ENCODE peak calls at places on chromosomes 13 and 19, in seven cellular contexts. One of them, this sample, is unnamed.

GRCh38 chr13:27980280-27980998 is 8.1 kb downstream of the URAD start:
- DNase-seq in HepG2: no peak
- DNase-seq in dorsolateral prefrontal cortex: no peak
- DNase-seq in cardiac fibroblast: no peak
- DNase-seq in cardiac muscle cell: no peak
- DNase-seq in psoas muscle: no peak
- DNase-seq in neural progenitor cell: peak; percentile 35
- DNase-seq in this sample: no peak

GRCh38 chr19:58395220-58395978 is at the start of gene RNF225:
- DNase-seq in HepG2: no peak
- DNase-seq in psoas muscle: no peak
- DNase-seq in cardiac fibroblast: no peak
- DNase-seq in neural progenitor cell: no peak
- DNase-seq in dorsolateral prefrontal cortex: no peak
- DNase-seq in cardiac muscle cell: no peak
- DNase-seq in this sample: no peak

GRCh38 chr19:57406516-57407123 is 4.3 kb upstream of the ZNF17 start:
- DNase-seq in cardiac muscle cell: peak; percentile 84
- DNase-seq in neural progenitor cell: peak; percentile 85
- DNase-seq in dorsolateral prefrontal cortex: no peak
- DNase-seq in psoas muscle: peak; percentile 62
- DNase-seq in HepG2: peak; percentile 65
- DNase-seq in cardiac fibroblast: peak; percentile 69
- DNase-seq in this sample: no peak

GRCh38 chr13:42821437-42821836 is 40.1 kb downstream of the FAM216B start:
- DNase-seq in HepG2: no peak
- DNase-seq in dorsolateral prefrontal cortex: no peak
- DNase-seq in neural progenitor cell: no peak
- DNase-seq in cardiac fibroblast: peak; percentile 78
- DNase-seq in psoas muscle: no peak
- DNase-seq in cardiac muscle cell: no peak
- DNase-seq in this sample: no peak

GRCh38 chr13:57740719-57741118 is 109.2 kb downstream of the PCDH17 start:
- DNase-seq in psoas muscle: no peak
- DNase-seq in dorsolateral prefrontal cortex: peak; percentile 50
- DNase-seq in neural progenitor cell: no peak
- DNase-seq in cardiac muscle cell: no peak
- DNase-seq in HepG2: no peak
- DNase-seq in cardiac fibroblast: no peak
- DNase-seq in this sample: no peak

GRCh38 chr19:2255982-2256685 is at the start of gene JSRP1:
- DNase-seq in HepG2: no peak
- DNase-seq in psoas muscle: peak; percentile 98
- DNase-seq in cardiac muscle cell: no peak
- DNase-seq in dorsolateral prefrontal cortex: no peak
- DNase-seq in cardiac fibroblast: no peak
- DNase-seq in neural progenitor cell: no peak
- DNase-seq in this sample: no peak

GRCh38 chr13:89982406-89983085 is 1364.9 kb upstream of the MIR17HG start:
- DNase-seq in cardiac muscle cell: no peak
- DNase-seq in cardiac fibroblast: peak; percentile 81
- DNase-seq in psoas muscle: no peak
- DNase-seq in dorsolateral prefrontal cortex: no peak
- DNase-seq in HepG2: no peak
- DNase-seq in neural progenitor cell: no peak
- DNase-seq in this sample: no peak

GRCh38 chr13:110125613-110126272 is 181.2 kb downstream of the COL4A1 start:
- DNase-seq in psoas muscle: no peak
- DNase-seq in cardiac fibroblast: no peak
- DNase-seq in neural progenitor cell: no peak
- DNase-seq in cardiac muscle cell: no peak
- DNase-seq in HepG2: no peak
- DNase-seq in dorsolateral prefrontal cortex: no peak
- DNase-seq in this sample: peak; percentile 5

GRCh38 chr13:111115051-111115840 is at the start of gene ARHGEF7:
- DNase-seq in HepG2: no peak
- DNase-seq in cardiac muscle cell: peak; percentile 46
- DNase-seq in psoas muscle: peak; percentile 66
- DNase-seq in dorsolateral prefrontal cortex: no peak
- DNase-seq in cardiac fibroblast: no peak
- DNase-seq in neural progenitor cell: peak; percentile 79
- DNase-seq in this sample: no peak

GRCh38 chr13:39266426-39266825 is 228.2 kb downstream of the NHLRC3 start:
- DNase-seq in dorsolateral prefrontal cortex: no peak
- DNase-seq in cardiac fibroblast: no peak
- DNase-seq in HepG2: no peak
- DNase-seq in psoas muscle: no peak
- DNase-seq in cardiac muscle cell: no peak
- DNase-seq in neural progenitor cell: no peak
- DNase-seq in this sample: no peak

GRCh38 chr19:55383279-55383788 is 758 bp downstream of the TMEM238 start:
- DNase-seq in cardiac fibroblast: no peak
- DNase-seq in neural progenitor cell: no peak
- DNase-seq in HepG2: no peak
- DNase-seq in psoas muscle: no peak
- DNase-seq in dorsolateral prefrontal cortex: no peak
- DNase-seq in cardiac muscle cell: no peak
- DNase-seq in this sample: no peak

GRCh38 chr13:26785845-26786630 is 25.5 kb upstream of the GPR12 start:
- DNase-seq in dorsolateral prefrontal cortex: no peak
- DNase-seq in cardiac fibroblast: peak; percentile 4
- DNase-seq in HepG2: no peak
- DNase-seq in psoas muscle: peak; percentile 65
- DNase-seq in cardiac muscle cell: no peak
- DNase-seq in neural progenitor cell: peak; percentile 30
- DNase-seq in this sample: peak; percentile 34

GRCh38 chr19:20247016-20247683 is 80.1 kb downstream of the ZNF486 start:
- DNase-seq in HepG2: no peak
- DNase-seq in psoas muscle: no peak
- DNase-seq in dorsolateral prefrontal cortex: peak; percentile 58
- DNase-seq in cardiac fibroblast: peak; percentile 3
- DNase-seq in cardiac muscle cell: peak; percentile 59
- DNase-seq in neural progenitor cell: peak; percentile 63
- DNase-seq in this sample: no peak

GRCh38 chr13:27043013-27043412 is 128.6 kb downstream of the USP12 start:
- DNase-seq in psoas muscle: no peak
- DNase-seq in neural progenitor cell: no peak
- DNase-seq in cardiac muscle cell: no peak
- DNase-seq in cardiac fibroblast: peak; percentile 89
- DNase-seq in HepG2: peak; percentile 24
- DNase-seq in dorsolateral prefrontal cortex: peak; percentile 79
- DNase-seq in this sample: no peak

GRCh38 chr19:2353895-2354592 is 6.0 kb upstream of the TMPRSS9 start:
- DNase-seq in cardiac fibroblast: no peak
- DNase-seq in cardiac muscle cell: no peak
- DNase-seq in dorsolateral prefrontal cortex: no peak
- DNase-seq in HepG2: no peak
- DNase-seq in neural progenitor cell: no peak
- DNase-seq in psoas muscle: no peak
- DNase-seq in this sample: no peak

GRCh38 chr13:58376775-58377174 is 745.2 kb downstream of the PCDH17 start:
- DNase-seq in cardiac fibroblast: no peak
- DNase-seq in dorsolateral prefrontal cortex: no peak
- DNase-seq in psoas muscle: no peak
- DNase-seq in HepG2: no peak
- DNase-seq in cardiac muscle cell: no peak
- DNase-seq in neural progenitor cell: no peak
- DNase-seq in this sample: no peak

GRCh38 chr13:104592127-104592526 is 1525.9 kb upstream of the SLC10A2 start:
- DNase-seq in dorsolateral prefrontal cortex: no peak
- DNase-seq in cardiac muscle cell: no peak
- DNase-seq in HepG2: no peak
- DNase-seq in psoas muscle: no peak
- DNase-seq in cardiac fibroblast: peak; percentile 24
- DNase-seq in neural progenitor cell: no peak
- DNase-seq in this sample: no peak

GRCh38 chr19:45908956-45909355 is 5.6 kb downstream of the NANOS2 start:
- DNase-seq in psoas muscle: no peak
- DNase-seq in HepG2: no peak
- DNase-seq in cardiac muscle cell: no peak
- DNase-seq in dorsolateral prefrontal cortex: no peak
- DNase-seq in cardiac fibroblast: no peak
- DNase-seq in neural progenitor cell: no peak
- DNase-seq in this sample: no peak
- TF ChIP-seq CTCF in psoas muscle: no peak
- TF ChIP-seq CTCF in HepG2: no peak
- TF ChIP-seq CTCF in cardiac muscle cell: no peak
- TF ChIP-seq CTCF in dorsolateral prefrontal cortex: no peak
- TF ChIP-seq CTCF in cardiac fibroblast: no peak
- TF ChIP-seq CTCF in neural progenitor cell: no peak
- TF ChIP-seq CTCF in this sample: no peak

DNA sequence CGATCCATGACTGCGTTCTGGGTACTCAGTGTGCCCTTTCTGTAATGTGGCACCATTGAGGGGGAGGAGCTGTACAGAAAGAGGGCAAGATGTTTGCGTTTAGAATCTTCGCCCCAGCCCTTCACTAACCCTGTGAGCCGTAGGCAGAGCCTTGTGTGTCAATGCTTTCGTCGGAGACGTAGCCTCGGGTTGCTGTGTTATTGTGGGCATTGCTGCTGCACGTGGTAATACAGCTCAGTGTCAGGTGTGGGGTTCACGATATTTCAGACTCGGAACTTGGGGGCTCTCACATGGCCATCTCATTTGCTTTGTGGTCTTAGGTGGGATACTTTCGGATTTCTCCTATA is 6.1 kb downstream of the RPS9 start:
- DNase-seq in neural progenitor cell: no peak
- DNase-seq in dorsolateral prefrontal cortex: no peak
- DNase-seq in psoas muscle: no peak
- DNase-seq in cardiac fibroblast: no peak
- DNase-seq in cardiac muscle cell: no peak
- DNase-seq in HepG2: no peak
- DNase-seq in this sample: no peak
- H3K4me3 ChIP-seq in neural progenitor cell: no peak overlapping the region
- H3K4me3 ChIP-seq in dorsolateral prefrontal cortex: no peak overlapping the region
- H3K4me3 ChIP-seq in psoas muscle: peak overlapping the region; percentile 18
- H3K4me3 ChIP-seq in cardiac fibroblast: no peak overlapping the region
- H3K4me3 ChIP-seq in cardiac muscle cell: no peak overlapping the region
- H3K4me3 ChIP-seq in HepG2: no peak overlapping the region
- H3K4me3 ChIP-seq in this sample: no peak overlapping the region

DNA sequence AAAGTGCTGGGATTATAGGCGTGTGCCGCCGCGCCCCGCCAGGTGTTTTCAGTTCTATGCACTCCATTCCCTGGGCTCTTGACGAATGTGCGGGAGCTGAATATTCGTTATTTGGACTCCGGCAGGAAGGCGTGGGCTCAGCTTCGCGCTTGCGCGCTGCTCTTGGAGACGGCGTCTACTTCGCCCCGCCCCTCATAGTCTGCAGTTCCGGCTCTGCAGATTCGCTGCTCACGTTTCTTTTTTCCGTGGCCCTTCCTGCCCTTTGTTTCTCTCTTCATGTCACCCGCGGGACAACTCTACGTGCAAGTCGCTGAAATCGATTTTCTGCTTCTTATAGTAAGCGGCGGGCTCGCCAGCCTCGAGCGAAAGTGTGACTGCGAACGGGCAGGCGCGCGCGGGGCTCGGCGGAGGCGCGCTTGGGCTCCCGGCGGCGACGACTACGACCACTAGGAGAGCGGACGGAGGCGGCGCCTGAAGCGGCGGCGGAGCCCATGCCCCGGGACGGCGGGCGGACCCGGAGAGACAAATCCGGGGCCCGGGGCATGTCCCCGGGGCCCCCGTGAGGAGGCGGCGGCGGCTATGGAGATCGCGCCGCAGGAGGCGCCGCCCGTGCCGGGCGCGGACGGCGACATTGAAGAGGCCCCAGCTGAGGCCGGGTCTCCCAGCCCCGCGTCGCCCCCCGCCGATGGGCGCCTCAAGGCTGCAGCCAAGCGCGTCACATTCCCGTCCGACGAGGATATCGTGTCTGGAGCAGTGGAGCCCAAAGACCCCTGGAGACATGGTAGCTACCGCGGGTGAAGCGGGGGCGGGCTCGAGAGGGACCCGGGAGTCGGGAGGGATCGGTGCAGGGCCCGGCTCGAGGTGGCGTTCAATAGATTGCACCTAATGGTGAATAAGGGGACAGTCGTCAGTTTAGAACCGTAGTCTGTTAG is at the start of gene PPP1R37:
- DNase-seq in HepG2: peak; percentile 92
- DNase-seq in psoas muscle: peak; percentile 98
- DNase-seq in neural progenitor cell: peak; percentile 99
- DNase-seq in cardiac muscle cell: peak; percentile 98
- DNase-seq in cardiac fibroblast: peak; percentile 99
- DNase-seq in dorsolateral prefrontal cortex: peak; percentile 91
- DNase-seq in this sample: peak; percentile 98
- TF ChIP-seq CTCF in HepG2: peak; percentile 30
- TF ChIP-seq CTCF in psoas muscle: peak; percentile 35
- TF ChIP-seq CTCF in neural progenitor cell: peak; percentile 49
- TF ChIP-seq CTCF in cardiac muscle cell: peak; percentile 24
- TF ChIP-seq CTCF in cardiac fibroblast: no peak
- TF ChIP-seq CTCF in dorsolateral prefrontal cortex: peak; percentile 47
- TF ChIP-seq CTCF in this sample: no peak

DNA sequence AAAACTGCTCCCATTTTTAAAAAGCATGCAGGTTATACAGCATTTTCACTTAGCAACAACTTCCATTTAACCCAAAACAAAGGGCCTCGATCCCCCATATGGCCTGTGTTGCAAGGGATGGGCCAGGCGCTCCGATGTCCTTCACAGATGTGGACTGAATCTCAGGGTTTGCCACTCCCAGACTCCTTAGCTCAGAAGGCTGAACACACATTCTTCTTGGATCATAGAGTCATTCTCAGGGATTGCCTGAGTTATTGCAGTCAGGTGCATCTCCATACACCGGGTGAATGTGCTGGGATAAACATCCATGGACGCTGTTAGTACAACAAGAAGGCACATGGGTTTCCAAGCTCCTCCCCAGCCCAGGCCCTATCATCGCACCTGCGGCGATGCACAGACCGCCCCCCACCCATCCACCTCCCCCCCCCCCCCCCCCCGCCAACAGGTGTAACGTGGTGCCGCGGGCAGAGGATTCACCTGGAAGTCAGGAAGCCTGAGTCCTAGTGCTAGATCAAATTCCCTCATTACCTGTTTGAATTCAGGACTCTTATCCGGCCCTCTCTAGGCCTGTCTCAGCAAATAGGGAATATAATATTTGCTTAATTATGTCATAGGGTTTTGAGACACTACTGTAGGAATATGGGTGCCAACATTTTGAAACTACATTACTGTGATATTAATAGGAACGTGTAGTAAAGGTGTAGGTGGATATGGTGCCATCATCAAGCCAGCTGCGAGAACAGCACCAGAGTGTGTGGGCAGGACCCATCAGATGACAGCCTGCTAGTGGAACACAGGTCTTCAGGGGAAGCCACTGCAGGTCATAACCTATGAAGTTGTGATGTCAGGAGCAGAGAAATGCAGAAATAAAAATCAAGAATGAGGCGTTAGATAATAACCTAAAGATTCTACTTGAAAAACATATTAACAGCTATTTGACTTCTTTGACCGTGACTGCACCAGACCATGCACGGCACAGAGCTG is 110.9 kb downstream of the SACS start:
- DNase-seq in dorsolateral prefrontal cortex: no peak
- DNase-seq in HepG2: no peak
- DNase-seq in cardiac fibroblast: no peak
- DNase-seq in cardiac muscle cell: no peak
- DNase-seq in psoas muscle: no peak
- DNase-seq in neural progenitor cell: no peak
- DNase-seq in this sample: no peak
- H3K4me3 ChIP-seq in dorsolateral prefrontal cortex: no peak overlapping the region
- H3K4me3 ChIP-seq in HepG2: no peak overlapping the region
- H3K4me3 ChIP-seq in cardiac fibroblast: no peak overlapping the region
- H3K4me3 ChIP-seq in cardiac muscle cell: no peak overlapping the region
- H3K4me3 ChIP-seq in psoas muscle: no peak overlapping the region
- H3K4me3 ChIP-seq in neural progenitor cell: no peak overlapping the region
- H3K4me3 ChIP-seq in this sample: no peak overlapping the region